ENCODE peak calls at places on chromosome 18, in five cellular contexts. One of them, this sample, is unnamed.

GRCh38 chr18:7872569-7872968 is 305.5 kb downstream of the PTPRM start:
- DNase-seq in K562: no peak
- DNase-seq in HepG2: peak
- DNase-seq in SK-N-SH: peak
- DNase-seq in GM12878: no peak
- DNase-seq in this sample: peak

GRCh38 chr18:78822171-78822570 is 157.4 kb upstream of the SALL3 start:
- DNase-seq in K562: no peak
- DNase-seq in HepG2: no peak
- DNase-seq in SK-N-SH: no peak
- DNase-seq in GM12878: no peak
- DNase-seq in this sample: no peak

GRCh38 chr18:10912790-10913560 is 236.4 kb downstream of the PIEZO2 start:
- DNase-seq in K562: no peak
- DNase-seq in HepG2: peak
- DNase-seq in SK-N-SH: no peak
- DNase-seq in GM12878: no peak
- DNase-seq in this sample: no peak

GRCh38 chr18:46414863-46415262 is 242.2 kb downstream of the LOXHD1 start:
- DNase-seq in K562: no peak
- DNase-seq in HepG2: no peak
- DNase-seq in SK-N-SH: peak
- DNase-seq in GM12878: no peak
- DNase-seq in this sample: no peak

GRCh38 chr18:32317651-32318050 is 127.8 kb downstream of the MEP1B start:
- DNase-seq in K562: no peak
- DNase-seq in HepG2: no peak
- DNase-seq in SK-N-SH: no peak
- DNase-seq in GM12878: no peak
- DNase-seq in this sample: no peak

GRCh38 chr18:50194623-50195532 is at the start of gene MYO5B:
- DNase-seq in K562: peak
- DNase-seq in HepG2: peak
- DNase-seq in SK-N-SH: peak
- DNase-seq in GM12878: no peak
- DNase-seq in this sample: peak

GRCh38 chr18:44758821-44759624 is 78.3 kb downstream of the SETBP1 start:
- DNase-seq in K562: no peak
- DNase-seq in HepG2: no peak
- DNase-seq in SK-N-SH: no peak
- DNase-seq in GM12878: peak
- DNase-seq in this sample: no peak

GRCh38 chr18:50457639-50458038 is 82.8 kb downstream of the SKA1 start:
- DNase-seq in K562: no peak
- DNase-seq in HepG2: no peak
- DNase-seq in SK-N-SH: no peak
- DNase-seq in GM12878: no peak
- DNase-seq in this sample: no peak

GRCh38 chr18:80171190-80171872 is 62.3 kb downstream of the ADNP2 start:
- DNase-seq in K562: peak
- DNase-seq in HepG2: no peak
- DNase-seq in SK-N-SH: peak
- DNase-seq in GM12878: no peak
- DNase-seq in this sample: no peak

GRCh38 chr18:48736861-48737260 is 198.0 kb downstream of the CTIF start:
- DNase-seq in K562: no peak
- DNase-seq in HepG2: no peak
- DNase-seq in SK-N-SH: no peak
- DNase-seq in GM12878: no peak
- DNase-seq in this sample: no peak

GRCh38 chr18:21404426-21404825 is 162.4 kb downstream of the GREB1L start:
- DNase-seq in K562: no peak
- DNase-seq in HepG2: no peak
- DNase-seq in SK-N-SH: no peak
- DNase-seq in GM12878: no peak
- DNase-seq in this sample: no peak

GRCh38 chr18:73047688-73048087 is 179.9 kb upstream of the NETO1 start:
- DNase-seq in K562: no peak
- DNase-seq in HepG2: no peak
- DNase-seq in SK-N-SH: no peak
- DNase-seq in GM12878: no peak
- DNase-seq in this sample: no peak

GRCh38 chr18:46939337-46939963 is 22.0 kb downstream of the KATNAL2 start:
- DNase-seq in K562: no peak
- DNase-seq in HepG2: peak
- DNase-seq in SK-N-SH: no peak
- DNase-seq in GM12878: no peak
- DNase-seq in this sample: no peak

GRCh38 chr18:31931886-31932240 is 11.1 kb downstream of the TRAPPC8 start:
- DNase-seq in K562: no peak
- DNase-seq in HepG2: no peak
- DNase-seq in SK-N-SH: no peak
- DNase-seq in GM12878: no peak
- DNase-seq in this sample: no peak

GRCh38 chr18:3623769-3624545 is 174.0 kb downstream of the TGIF1 start:
- DNase-seq in K562: peak
- DNase-seq in HepG2: peak
- DNase-seq in SK-N-SH: peak
- DNase-seq in GM12878: no peak
- DNase-seq in this sample: peak

GRCh38 chr18:9147440-9148238 is 11.1 kb downstream of the ANKRD12 start:
- DNase-seq in K562: no peak
- DNase-seq in HepG2: peak
- DNase-seq in SK-N-SH: peak
- DNase-seq in GM12878: peak
- DNase-seq in this sample: peak

GRCh38 chr18:62718268-62718800 is 3.0 kb downstream of the PHLPP1 start:
- DNase-seq in K562: no peak
- DNase-seq in HepG2: no peak
- DNase-seq in SK-N-SH: no peak
- DNase-seq in GM12878: no peak
- DNase-seq in this sample: no peak
- TF ChIP-seq ZBTB33 in K562: no peak
- TF ChIP-seq ZBTB33 in HepG2: no peak
- TF ChIP-seq ZBTB33 in SK-N-SH: no peak
- TF ChIP-seq ZBTB33 in GM12878: no peak
- TF ChIP-seq ZBTB33 in this sample: no peak

GRCh38 chr18:62784338-62784965 is 69.1 kb downstream of the PHLPP1 start:
- DNase-seq in K562: no peak
- DNase-seq in HepG2: no peak
- DNase-seq in SK-N-SH: no peak
- DNase-seq in GM12878: no peak
- DNase-seq in this sample: no peak
- TF ChIP-seq ZBTB33 in K562: no peak
- TF ChIP-seq ZBTB33 in HepG2: no peak
- TF ChIP-seq ZBTB33 in SK-N-SH: no peak
- TF ChIP-seq ZBTB33 in GM12878: no peak
- TF ChIP-seq ZBTB33 in this sample: no peak

DNA sequence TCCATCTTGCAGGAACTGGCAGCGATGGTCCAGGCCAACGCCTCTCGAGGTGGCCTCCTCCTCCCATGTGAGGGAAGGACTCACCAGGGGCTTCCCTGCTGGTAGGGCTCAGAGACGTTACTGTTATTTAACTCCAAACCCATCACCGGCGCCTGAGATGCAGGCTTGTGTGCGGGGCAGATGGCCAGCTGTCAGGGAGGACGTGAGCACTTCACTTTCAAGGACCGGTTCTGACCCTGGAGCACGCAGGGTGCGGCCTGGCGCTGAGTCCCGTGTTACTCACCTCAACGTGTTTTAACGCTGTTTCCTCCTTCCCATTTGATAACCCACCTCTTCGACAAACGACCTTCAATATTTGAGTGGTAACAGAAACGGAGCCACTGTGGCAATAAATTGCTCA is 350.2 kb downstream of the ZNF516 start:
- DNase-seq in K562: no peak
- DNase-seq in HepG2: no peak
- DNase-seq in SK-N-SH: no peak
- DNase-seq in GM12878: no peak
- DNase-seq in this sample: no peak
- TF ChIP-seq ZBTB33 in K562: no peak
- TF ChIP-seq ZBTB33 in HepG2: no peak
- TF ChIP-seq ZBTB33 in SK-N-SH: no peak
- TF ChIP-seq ZBTB33 in GM12878: no peak
- TF ChIP-seq ZBTB33 in this sample: no peak

GRCh38 chr18:58541789-58542425 is 87.0 kb downstream of the ALPK2 start:
- DNase-seq in K562: no peak
- DNase-seq in HepG2: peak
- DNase-seq in SK-N-SH: no peak
- DNase-seq in GM12878: peak
- DNase-seq in this sample: peak
- TF ChIP-seq ZBTB33 in K562: no peak
- TF ChIP-seq ZBTB33 in HepG2: no peak
- TF ChIP-seq ZBTB33 in SK-N-SH: no peak
- TF ChIP-seq ZBTB33 in GM12878: no peak
- TF ChIP-seq ZBTB33 in this sample: no peak

DNA sequence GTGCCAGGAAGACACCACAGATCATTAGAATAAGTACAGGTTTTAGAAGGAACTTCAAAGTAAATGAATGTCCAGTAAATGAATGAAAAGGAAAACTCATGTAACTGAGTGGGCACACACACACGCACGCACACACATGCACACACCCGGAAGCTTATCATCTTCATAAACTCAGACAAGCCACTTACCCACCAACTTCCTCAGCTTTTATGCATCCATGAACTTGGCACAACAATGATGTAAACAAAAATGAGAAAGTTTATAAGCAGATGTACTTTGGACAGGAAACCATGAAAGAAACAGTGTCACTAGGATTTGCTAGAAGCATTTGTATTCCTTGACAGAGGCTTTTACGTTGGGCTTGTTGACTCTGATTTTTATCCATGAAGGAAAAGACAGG is 23.2 kb downstream of the RNF152 start:
- DNase-seq in K562: no peak
- DNase-seq in HepG2: no peak
- DNase-seq in SK-N-SH: no peak
- DNase-seq in GM12878: no peak
- DNase-seq in this sample: no peak
- TF ChIP-seq ZBTB33 in K562: no peak
- TF ChIP-seq ZBTB33 in HepG2: no peak
- TF ChIP-seq ZBTB33 in SK-N-SH: no peak
- TF ChIP-seq ZBTB33 in GM12878: no peak
- TF ChIP-seq ZBTB33 in this sample: no peak

DNA sequence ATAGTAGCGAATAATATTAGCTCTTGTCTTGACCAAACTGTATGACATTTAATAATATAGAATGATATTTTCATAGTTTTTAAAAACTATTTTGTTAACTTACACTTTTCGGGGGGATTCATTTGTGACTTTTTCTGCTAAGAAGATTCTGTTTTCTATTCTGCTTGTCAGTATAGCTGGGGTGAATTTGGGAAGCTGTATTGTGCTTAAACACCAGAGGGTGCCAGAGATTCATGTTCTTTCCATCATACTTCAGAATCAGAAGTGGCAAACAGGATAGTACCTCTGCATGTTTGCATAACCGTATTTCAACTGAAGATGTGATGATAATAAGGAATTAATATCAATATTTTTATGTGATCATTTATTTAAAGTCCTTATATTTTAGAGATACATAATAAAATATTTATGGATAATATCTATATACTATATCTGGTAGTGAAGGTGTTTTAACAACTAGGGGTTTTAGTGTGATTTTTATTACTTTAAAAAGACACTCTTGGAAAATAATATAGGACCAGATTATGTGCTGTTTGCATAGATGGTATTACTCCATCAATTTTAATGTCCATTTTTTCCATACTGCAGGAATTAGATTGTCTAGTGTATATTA is 81.0 kb downstream of the TAF4B start:
- DNase-seq in K562: peak
- DNase-seq in HepG2: peak
- DNase-seq in SK-N-SH: peak
- DNase-seq in GM12878: peak
- DNase-seq in this sample: peak
- TF ChIP-seq ZBTB33 in K562: no peak
- TF ChIP-seq ZBTB33 in HepG2: no peak
- TF ChIP-seq ZBTB33 in SK-N-SH: no peak
- TF ChIP-seq ZBTB33 in GM12878: no peak
- TF ChIP-seq ZBTB33 in this sample: no peak

DNA sequence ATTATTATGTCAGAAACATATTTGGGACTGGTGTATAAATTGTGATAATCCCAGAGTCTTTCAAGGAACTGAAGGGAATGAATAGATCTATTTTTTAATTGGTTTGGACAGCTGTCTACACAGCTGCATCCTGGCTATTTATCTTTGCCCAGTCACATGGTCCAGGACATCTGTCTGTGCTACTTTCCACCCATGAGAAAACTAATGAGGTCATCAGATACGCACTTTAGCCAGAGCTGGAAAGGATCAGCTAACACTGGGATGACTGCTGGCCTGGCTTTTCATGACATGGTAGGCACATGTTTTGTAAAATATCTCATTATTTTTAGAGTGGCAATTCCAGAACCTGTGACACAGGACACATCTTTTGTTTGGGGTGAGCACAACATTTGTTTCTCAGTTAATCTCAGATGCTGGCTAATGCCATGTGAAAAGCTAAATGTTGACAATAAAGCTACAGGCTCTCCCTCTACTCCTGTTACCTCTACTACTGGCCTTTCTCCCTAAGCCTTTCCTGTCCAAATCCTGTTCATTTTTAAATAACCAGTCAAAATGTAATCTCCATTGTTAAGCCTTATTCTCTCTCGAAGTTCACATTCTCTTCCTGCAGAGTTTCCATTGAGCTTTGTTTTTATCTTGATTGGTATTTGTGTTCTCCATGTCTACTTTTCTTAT is 500.7 kb downstream of the RIT2 start:
- DNase-seq in K562: no peak
- DNase-seq in HepG2: no peak
- DNase-seq in SK-N-SH: peak
- DNase-seq in GM12878: no peak
- DNase-seq in this sample: no peak
- TF ChIP-seq ZBTB33 in K562: no peak
- TF ChIP-seq ZBTB33 in HepG2: no peak
- TF ChIP-seq ZBTB33 in SK-N-SH: no peak
- TF ChIP-seq ZBTB33 in GM12878: no peak
- TF ChIP-seq ZBTB33 in this sample: no peak

GRCh38 chr18:23137788-23138216 is 2.5 kb downstream of the CABLES1 start:
- DNase-seq in K562: no peak
- DNase-seq in HepG2: no peak
- DNase-seq in SK-N-SH: no peak
- DNase-seq in GM12878: no peak
- DNase-seq in this sample: no peak
- TF ChIP-seq ZBTB33 in K562: no peak
- TF ChIP-seq ZBTB33 in HepG2: no peak
- TF ChIP-seq ZBTB33 in SK-N-SH: no peak
- TF ChIP-seq ZBTB33 in GM12878: no peak
- TF ChIP-seq ZBTB33 in this sample: no peak

DNA sequence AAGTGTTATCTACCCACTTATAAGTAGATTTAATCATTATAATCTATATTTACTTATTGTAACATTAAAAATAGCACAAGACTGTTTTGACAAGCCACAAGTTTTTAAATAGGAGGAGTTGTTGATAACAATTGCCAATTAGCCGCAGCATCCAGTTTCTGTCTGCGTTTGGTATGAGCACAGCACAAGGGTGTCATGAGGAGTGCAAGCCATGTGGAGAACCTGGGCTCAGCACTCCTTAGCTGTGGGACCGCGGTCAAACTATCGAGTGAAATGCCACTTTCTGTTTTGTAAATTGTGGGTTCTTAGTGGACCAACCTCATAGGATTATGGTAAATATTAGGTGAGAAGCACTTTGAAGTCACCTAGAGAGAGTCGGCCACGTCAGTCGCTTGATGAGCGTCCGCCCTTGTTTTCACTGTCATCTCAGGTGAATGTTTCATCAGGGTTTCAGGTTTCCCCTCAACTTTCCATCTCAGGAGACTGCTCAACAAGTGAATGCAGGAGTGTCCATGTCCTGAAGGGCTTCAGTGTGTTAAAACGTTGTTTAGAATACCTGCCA is 294.5 kb downstream of the ZNF407 start:
- DNase-seq in K562: no peak
- DNase-seq in HepG2: no peak
- DNase-seq in SK-N-SH: no peak
- DNase-seq in GM12878: no peak
- DNase-seq in this sample: no peak
- TF ChIP-seq ZBTB33 in K562: no peak
- TF ChIP-seq ZBTB33 in HepG2: no peak
- TF ChIP-seq ZBTB33 in SK-N-SH: no peak
- TF ChIP-seq ZBTB33 in GM12878: no peak
- TF ChIP-seq ZBTB33 in this sample: no peak

This sample was measured in HCT116.